ENCODE peak calls at places on chromosomes 12 and 14, in seven cellular contexts. O is IMR-90, U is mesenchymal stem cell, C is H9, N is neuronal stem cell, I is H1, X is trophoblast cell. Y is an unnamed sample.

GRCh38 chr14:73211251-73211650 is 26.1 kb upstream of the PAPLN start:
- DNase-seq in O (no peak), U (no peak), C (no peak), N (no peak), I (no peak), X (no peak), Y (no peak)

GRCh38 chr12:66166561-66166960 is 3.2 kb downstream of the TMBIM4 start:
- DNase-seq in O (no peak), U (no peak), C (no peak), N (no peak), I (no peak), X (no peak), Y (no peak)

GRCh38 chr12:60981473-60981872 is 1278.7 kb upstream of the USP15 start:
- DNase-seq in O (no peak), U (no peak), C (no peak), N (no peak), I (no peak), X (no peak), Y (peak; percentile 95)

GRCh38 chr14:102217987-102218421 is 78.3 kb downstream of the WDR20 start:
- DNase-seq in O (no peak), U (no peak), C (no peak), N (no peak), I (no peak), X (no peak), Y (no peak)

GRCh38 chr14:75675265-75675960 is 14.4 kb downstream of the TTLL5 start:
- DNase-seq in O (no peak), U (peak; percentile 11), C (no peak), N (no peak), I (no peak), X (no peak), Y (peak; percentile 57)

GRCh38 chr14:52080817-52081755 is 12.2 kb upstream of the NID2 start:
- DNase-seq in O (peak; percentile 96), U (peak; percentile 97), C (no peak), N (no peak), I (no peak), X (peak; percentile 59), Y (peak; percentile 18)

GRCh38 chr14:24404814-24405213 is 6.0 kb downstream of the NYNRIN start:
- DNase-seq in O (no peak), U (no peak), C (no peak), N (no peak), I (no peak), X (no peak), Y (no peak)

GRCh38 chr14:81990312-81990761 is 456.7 kb upstream of the SEL1L start:
- DNase-seq in O (peak; percentile 45), U (peak; percentile 44), C (peak; percentile 39), N (peak; percentile 72), I (peak; percentile 75), X (peak; percentile 22), Y (peak; percentile 64)

GRCh38 chr12:58067610-58068387 is 126.4 kb downstream of the ATP23 start:
- DNase-seq in O (peak; percentile 57), U (peak; percentile 67), C (no peak), N (no peak), I (no peak), X (peak; percentile 72), Y (peak; percentile 15)

GRCh38 chr12:6943719-6944380 is at the start of the genes C12orf57 and RNU7-1:
- DNase-seq in O (peak; percentile 89), U (peak; percentile 96), C (peak; percentile 97), N (peak; percentile 76), I (peak; percentile 91), X (peak; percentile 91), Y (peak; percentile 99)

GRCh38 chr12:6766651-6767300 is 613 bp downstream of the PTMS start:
- DNase-seq in O (peak; percentile 64), U (peak; percentile 71), C (peak; percentile 74), N (no peak), I (peak; percentile 85), X (peak; percentile 59), Y (peak; percentile 80)

GRCh38 chr14:38039526-38039925 is 168.2 kb upstream of the SSTR1 start:
- DNase-seq in O (peak; percentile 11), U (peak; percentile 61), C (no peak), N (no peak), I (no peak), X (no peak), Y (no peak)

GRCh38 chr14:45251912-45252311 is 1.1 kb downstream of the MIS18BP1 start:
- DNase-seq in O (peak; percentile 2), U (peak; percentile 41), C (no peak), N (no peak), I (no peak), X (no peak), Y (no peak)

GRCh38 chr12:42590324-42590934 is 883 bp upstream of the PRICKLE1 start:
- DNase-seq in O (no peak), U (peak; percentile 33), C (peak; percentile 51), N (peak; percentile 18), I (peak; percentile 57), X (no peak), Y (peak; percentile 60)

GRCh38 chr14:54503476-54503875 is 6.2 kb upstream of the CGRRF1 start:
- DNase-seq in O (peak; percentile 47), U (peak; percentile 72), C (no peak), N (no peak), I (no peak), X (peak; percentile 35), Y (peak; percentile 58)

GRCh38 chr12:131187602-131188001 is 233.9 kb downstream of the ADGRD1 start:
- DNase-seq in O (no peak), U (no peak), C (no peak), N (no peak), I (no peak), X (no peak), Y (no peak)

GRCh38 chr14:106605548-106606448 is 1079.4 kb downstream of the TMEM121 start:
- DNase-seq in O (no peak), U (no peak), C (no peak), N (no peak), I (no peak), X (no peak), Y (no peak)

GRCh38 chr14:68655021-68655811 is 137.7 kb downstream of the ZFP36L1 start:
- DNase-seq in O (peak; percentile 56), U (no peak), C (no peak), N (no peak), I (peak; percentile 35), X (no peak), Y (no peak)

GRCh38 chr14:100070310-100070709 is 5.1 kb downstream of the EVL start:
- DNase-seq in O (no peak), U (no peak), C (no peak), N (no peak), I (peak; percentile 41), X (no peak), Y (no peak)

GRCh38 chr14:67111031-67111430 is 78.2 kb upstream of the GARIN2 start:
- DNase-seq in O (no peak), U (no peak), C (no peak), N (no peak), I (no peak), X (no peak), Y (no peak)

GRCh38 chr14:63405715-63406114 is 87.0 kb upstream of the GPHB5 start:
- DNase-seq in O (no peak), U (no peak), C (no peak), N (no peak), I (no peak), X (no peak), Y (no peak)

GRCh38 chr12:32949815-32950214 is 53.2 kb upstream of the PKP2 start:
- DNase-seq in O (no peak), U (no peak), C (no peak), N (no peak), I (no peak), X (no peak), Y (peak; percentile 60)

GRCh38 chr12:47763481-47764344 is 5.0 kb upstream of the RAPGEF3 start:
- DNase-seq in O (no peak), U (no peak), C (no peak), N (no peak), I (no peak), X (no peak), Y (no peak)

GRCh38 chr12:58584885-58585284 is 335.4 kb downstream of the LRIG3 start:
- DNase-seq in O (peak; percentile 37), U (peak; percentile 14), C (no peak), N (no peak), I (no peak), X (no peak), Y (no peak)

GRCh38 chr12:103677341-103677740 is 90.3 kb downstream of the STAB2 start:
- DNase-seq in O (no peak), U (no peak), C (peak; percentile 51), N (no peak), I (no peak), X (peak; percentile 71), Y (peak; percentile 41)

GRCh38 chr14:61476737-61477410 is 155.5 kb downstream of the PRKCH start:
- DNase-seq in O (peak; percentile 99), U (peak; percentile 98), C (no peak), N (no peak), I (no peak), X (peak; percentile 50), Y (no peak)

GRCh38 chr14:106069786-106070185 is 543.4 kb downstream of the TMEM121 start:
- DNase-seq in O (no peak), U (no peak), C (no peak), N (no peak), I (no peak), X (no peak), Y (no peak)

GRCh38 chr14:69713127-69713800 is 53.7 kb upstream of the SRSF5 start:
- DNase-seq in O (no peak), U (no peak), C (peak; percentile 88), N (peak; percentile 45), I (peak; percentile 67), X (no peak), Y (peak; percentile 75)

GRCh38 chr14:74804219-74804825 is 41.2 kb downstream of the YLPM1 start:
- DNase-seq in O (peak; percentile 70), U (peak; percentile 69), C (no peak), N (peak; percentile 2), I (no peak), X (peak; percentile 20), Y (peak; percentile 81)

GRCh38 chr14:61444215-61444768 is 122.9 kb downstream of the PRKCH start:
- DNase-seq in O (no peak), U (no peak), C (no peak), N (no peak), I (no peak), X (no peak), Y (no peak)

GRCh38 chr12:39459027-39459434 is 16.1 kb upstream of the KIF21A start:
- DNase-seq in O (no peak), U (no peak), C (no peak), N (no peak), I (no peak), X (no peak), Y (no peak)
- H2AK5ac ChIP-seq in O (no peak overlapping the region), U (no peak overlapping the region), C (no peak overlapping the region), N (no peak overlapping the region), I (no peak overlapping the region), X (no peak overlapping the region), Y (no peak overlapping the region)

GRCh38 chr12:111340231-111340630 is 28.7 kb downstream of the PHETA1 start:
- DNase-seq in O (no peak), U (no peak), C (no peak), N (no peak), I (no peak), X (no peak), Y (no peak)
- H2AK5ac ChIP-seq in O (no peak overlapping the region), U (no peak overlapping the region), C (no peak overlapping the region), N (no peak overlapping the region), I (no peak overlapping the region), X (no peak overlapping the region), Y (no peak overlapping the region)

GRCh38 chr12:106074361-106074705 is 64.4 kb downstream of the NUAK1 start:
- DNase-seq in O (no peak), U (no peak), C (no peak), N (no peak), I (no peak), X (no peak), Y (no peak)
- H2AK5ac ChIP-seq in O (no peak overlapping the region), U (peak overlapping the region; percentile 43), C (no peak overlapping the region), N (no peak overlapping the region), I (no peak overlapping the region), X (no peak overlapping the region), Y (no peak overlapping the region)

GRCh38 chr14:85380891-85381290 is 149.1 kb upstream of the FLRT2 start:
- DNase-seq in O (no peak), U (no peak), C (no peak), N (no peak), I (no peak), X (no peak), Y (no peak)
- H2AK5ac ChIP-seq in O (no peak overlapping the region), U (no peak overlapping the region), C (no peak overlapping the region), N (no peak overlapping the region), I (no peak overlapping the region), X (no peak overlapping the region), Y (no peak overlapping the region)